ENCODE peak calls at places on chromosome 16, in seven cellular contexts. J is kidney, W is K562, R is heart right ventricle, U is right atrium auricular region, A is pancreas, X is H1. Z is an unnamed sample.

GRCh38 chr16:81937305-81938038 is 73.8 kb downstream of the SDR42E1 start:
- DNase-seq in A (no peak), J (no peak), X (no peak), U (no peak), R (no peak), W (no peak), Z (no peak)

GRCh38 chr16:48359983-48360382 is 25.2 kb downstream of the SIAH1 start:
- DNase-seq in A (no peak), X (no peak), J (no peak), R (no peak), U (no peak), W (no peak), Z (no peak)

GRCh38 chr16:9072806-9073341 is 18.6 kb upstream of the HAPSTR1 start:
- DNase-seq in J (no peak), X (no peak), R (no peak), A (no peak), W (no peak), U (no peak), Z (no peak)

GRCh38 chr16:74448990-74449389 is 27.7 kb upstream of the CLEC18B start:
- DNase-seq in X (no peak), J (peak), R (peak), A (peak), W (peak), U (peak), Z (peak)

GRCh38 chr16:11303405-11304138 is 22.4 kb upstream of the PRM1 start:
- DNase-seq in A (no peak), J (no peak), R (no peak), W (no peak), X (no peak), U (no peak), Z (no peak)

GRCh38 chr16:71629617-71630016 is 3.6 kb downstream of the MARVELD3 start:
- DNase-seq in A (peak), R (no peak), U (no peak), W (no peak), X (no peak), J (no peak), Z (no peak)

GRCh38 chr16:77304883-77305282 is 105.7 kb downstream of the SYCE1L start:
- DNase-seq in U (no peak), R (no peak), W (no peak), X (no peak), J (no peak), A (no peak), Z (no peak)

GRCh38 chr16:49473131-49473530 is 99.5 kb downstream of the C16orf78 start:
- DNase-seq in A (no peak), U (no peak), X (no peak), R (no peak), J (no peak), W (no peak), Z (peak)

GRCh38 chr16:19167710-19168172 is 299 bp upstream of the SYT17 start:
- DNase-seq in U (peak), X (peak), A (peak), W (peak), R (peak), J (peak), Z (no peak)

GRCh38 chr16:16048904-16049582 is 99.6 kb downstream of the ABCC1 start:
- DNase-seq in J (no peak), X (no peak), A (no peak), W (peak), R (peak), U (peak), Z (no peak)

GRCh38 chr16:26644912-26645543 is 421.7 kb upstream of the C16orf82 start:
- DNase-seq in R (no peak), X (no peak), A (no peak), U (peak), J (no peak), W (no peak), Z (no peak)

GRCh38 chr16:51577621-51578303 is 426.7 kb upstream of the SALL1 start:
- DNase-seq in U (no peak), W (no peak), A (no peak), X (peak), R (no peak), J (no peak), Z (no peak)

GRCh38 chr16:81595676-81596292 is 151.2 kb downstream of the CMIP start:
- DNase-seq in W (no peak), R (no peak), J (no peak), A (no peak), U (no peak), X (no peak), Z (no peak)

GRCh38 chr16:50496990-50497389 is 51.2 kb upstream of the NKD1 start:
- DNase-seq in A (no peak), U (no peak), J (no peak), X (no peak), W (no peak), R (no peak), Z (no peak)

GRCh38 chr16:13997933-13998332 is 73.2 kb upstream of the MRTFB start:
- DNase-seq in U (no peak), X (no peak), W (no peak), R (no peak), J (no peak), A (no peak), Z (peak)

GRCh38 chr16:13997526-13997925 is 73.6 kb upstream of the MRTFB start:
- DNase-seq in J (no peak), U (peak), R (no peak), X (no peak), A (no peak), W (no peak), Z (peak)

GRCh38 chr16:13999895-14000425 is 71.2 kb upstream of the MRTFB start:
- DNase-seq in X (no peak), R (peak), W (peak), U (no peak), A (no peak), J (no peak), Z (peak)

GRCh38 chr16:14001521-14001920 is 69.6 kb upstream of the MRTFB start:
- DNase-seq in X (no peak), J (no peak), R (no peak), W (no peak), A (no peak), U (no peak), Z (peak)

DNA sequence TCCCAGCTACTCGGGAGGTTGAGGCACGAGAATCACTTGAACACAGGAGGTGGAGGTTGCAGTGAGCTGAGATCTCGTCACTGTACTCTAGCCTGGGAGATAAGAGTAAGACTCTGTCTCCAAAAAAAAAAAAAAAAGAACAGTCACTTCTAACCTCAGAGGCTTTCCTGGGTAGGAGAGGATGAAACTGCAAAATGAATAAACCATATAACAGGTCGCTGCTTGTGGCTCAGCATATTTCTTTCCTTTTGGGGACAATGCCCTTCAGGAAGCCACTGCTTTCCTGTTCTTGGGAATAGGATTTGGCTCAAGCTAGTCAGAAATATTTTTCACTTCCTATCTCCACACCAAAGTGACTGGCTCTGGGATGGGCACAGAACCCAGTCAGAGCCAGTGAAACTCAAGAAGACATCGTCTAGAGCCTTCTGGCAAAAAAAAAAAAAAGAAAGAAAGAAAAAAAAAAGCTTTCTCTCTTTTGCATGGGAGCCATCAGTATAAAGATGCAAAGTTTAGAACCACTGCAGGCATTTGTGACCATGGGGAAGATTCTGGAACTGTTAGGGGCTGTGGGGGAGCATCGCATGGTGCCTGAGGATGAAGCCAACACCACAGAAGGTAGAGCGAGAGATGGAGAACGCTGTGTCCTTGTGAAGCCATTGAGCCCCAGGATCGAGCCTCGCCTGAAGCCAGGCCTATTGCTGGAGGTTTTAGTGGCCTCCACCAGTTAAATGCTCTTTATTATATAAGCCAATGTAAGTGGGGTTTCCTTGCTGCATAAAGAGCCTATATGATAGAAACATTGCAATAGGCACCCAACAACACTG is 71.8 kb upstream of the MRTFB start:
- DNase-seq in X (no peak), U (no peak), R (no peak), J (no peak), A (no peak), W (peak), Z (peak)
- H3K27ac ChIP-seq in X (no peak), U (peak), R (peak), J (no peak), A (no peak), W (peak), Z (peak)

DNA sequence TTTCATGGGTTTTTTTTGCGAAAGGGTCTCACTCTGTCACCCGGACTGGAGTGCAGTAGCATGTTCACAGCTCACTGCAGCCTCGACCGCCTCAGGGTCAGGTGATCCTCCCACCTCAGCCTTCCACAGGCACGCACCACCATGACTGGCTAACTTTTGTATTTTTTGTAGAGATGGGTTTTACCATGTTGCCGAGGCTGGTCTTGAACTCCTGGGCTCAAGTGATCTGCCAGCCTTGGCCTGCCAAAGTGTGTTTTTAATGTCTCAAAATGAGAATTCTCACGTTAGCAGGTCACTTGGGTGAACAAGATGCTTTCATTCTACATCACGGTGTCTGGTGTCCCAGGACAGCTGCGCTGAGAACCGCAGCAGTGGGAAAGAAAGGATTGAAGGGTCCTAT is 3.2 kb downstream of the FBXO31 start:
- DNase-seq in W (no peak), X (no peak), R (no peak), A (no peak), U (no peak), J (no peak), Z (no peak)
- H3K4me3 ChIP-seq in W (no peak), X (no peak), R (peak), A (no peak), U (peak), J (no peak), Z (peak)

DNA sequence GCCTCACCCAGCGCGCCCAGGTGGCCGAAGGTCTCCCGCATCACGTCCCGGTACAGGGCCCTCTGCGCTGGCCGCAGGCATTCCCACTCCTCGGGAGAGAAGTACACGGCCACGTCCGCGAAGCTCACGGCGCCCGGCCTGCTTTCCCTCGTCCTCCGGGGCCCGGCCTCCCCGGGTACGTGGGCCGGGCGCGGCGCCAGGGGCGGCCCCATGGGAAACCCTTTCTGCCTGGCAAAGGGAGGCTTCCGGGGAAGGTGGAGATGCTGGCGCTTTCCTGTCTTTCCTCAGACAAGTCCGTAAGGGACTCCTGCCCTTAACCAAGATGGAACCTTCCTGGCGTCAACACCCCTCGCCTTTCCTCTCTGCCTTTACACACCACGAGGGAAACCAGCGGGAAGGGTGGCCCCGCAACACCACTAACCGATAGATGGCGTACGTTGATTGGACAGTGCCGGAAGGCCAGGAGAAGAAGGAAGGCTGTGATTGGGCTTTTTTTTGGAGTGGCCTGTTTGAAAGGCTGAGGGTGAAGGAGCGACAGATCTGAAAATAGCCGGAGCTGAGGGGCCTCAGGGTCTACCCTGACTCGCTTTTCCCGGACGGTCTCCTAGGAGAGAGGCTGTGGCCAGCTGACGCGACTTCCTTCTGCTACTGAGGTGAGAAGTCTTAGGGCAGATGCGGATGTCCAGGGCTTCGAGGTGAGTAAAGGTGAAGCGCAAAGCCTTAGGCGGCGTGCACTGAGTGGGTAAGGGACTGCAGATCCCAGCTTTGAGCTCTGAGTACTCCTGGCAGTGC is at the start of gene ZNF785:
- DNase-seq in R (peak), J (peak), U (peak), W (peak), A (peak), X (peak), Z (peak)
- TF ChIP-seq CTCF in R (no peak), J (peak), U (no peak), W (peak), A (no peak), X (peak), Z (no peak)

GRCh38 chr16:56836410-56836834 is 28.6 kb upstream of the SLC12A3 start:
- DNase-seq in R (no peak), A (no peak), W (peak), J (no peak), U (no peak), X (no peak), Z (no peak)
- H3K27ac ChIP-seq in R (no peak), A (no peak), W (no peak), J (peak), U (no peak), X (no peak), Z (no peak)

GRCh38 chr16:86671486-86672214 is 93.3 kb downstream of the FOXL1 start:
- DNase-seq in A (no peak), X (no peak), R (no peak), J (no peak), W (no peak), U (no peak), Z (no peak)
- H3K4me3 ChIP-seq in A (no peak), X (no peak), R (no peak), J (no peak), W (no peak), U (no peak), Z (no peak)

GRCh38 chr16:23877107-23878070 is 41.6 kb downstream of the PRKCB start:
- DNase-seq in W (no peak), J (no peak), A (no peak), R (no peak), U (no peak), X (no peak), Z (no peak)
- TF ChIP-seq CTCF in W (peak), J (no peak), A (no peak), R (no peak), U (no peak), X (peak), Z (no peak)

DNA sequence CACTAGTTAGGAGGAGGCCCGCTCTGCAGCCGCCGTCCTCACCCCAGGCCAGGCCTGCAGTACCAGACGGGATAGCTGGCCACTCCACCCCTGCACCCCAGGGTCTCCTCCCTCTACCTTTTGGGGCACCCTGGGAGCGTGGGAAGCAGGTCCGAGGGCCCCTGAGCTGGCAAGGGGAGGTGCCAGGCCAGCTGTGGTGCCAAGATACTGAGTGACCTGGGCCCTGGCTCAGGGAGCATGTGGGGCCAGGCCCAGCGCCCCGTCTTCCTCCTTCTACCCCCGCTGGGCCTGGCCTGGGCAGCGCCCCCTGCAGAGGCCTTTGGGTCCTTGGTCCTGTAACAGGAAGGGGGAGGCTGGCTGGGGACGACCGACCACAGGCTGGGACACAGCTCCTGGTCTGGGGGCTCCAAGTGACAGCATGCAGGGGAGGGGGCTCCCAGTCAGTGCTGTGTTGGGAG is 13.0 kb downstream of the PAM16 start:
- DNase-seq in A (no peak), J (no peak), X (no peak), R (no peak), W (no peak), U (no peak), Z (no peak)
- H3K27ac ChIP-seq in A (no peak), J (no peak), X (peak), R (peak), W (no peak), U (no peak), Z (no peak)

DNA sequence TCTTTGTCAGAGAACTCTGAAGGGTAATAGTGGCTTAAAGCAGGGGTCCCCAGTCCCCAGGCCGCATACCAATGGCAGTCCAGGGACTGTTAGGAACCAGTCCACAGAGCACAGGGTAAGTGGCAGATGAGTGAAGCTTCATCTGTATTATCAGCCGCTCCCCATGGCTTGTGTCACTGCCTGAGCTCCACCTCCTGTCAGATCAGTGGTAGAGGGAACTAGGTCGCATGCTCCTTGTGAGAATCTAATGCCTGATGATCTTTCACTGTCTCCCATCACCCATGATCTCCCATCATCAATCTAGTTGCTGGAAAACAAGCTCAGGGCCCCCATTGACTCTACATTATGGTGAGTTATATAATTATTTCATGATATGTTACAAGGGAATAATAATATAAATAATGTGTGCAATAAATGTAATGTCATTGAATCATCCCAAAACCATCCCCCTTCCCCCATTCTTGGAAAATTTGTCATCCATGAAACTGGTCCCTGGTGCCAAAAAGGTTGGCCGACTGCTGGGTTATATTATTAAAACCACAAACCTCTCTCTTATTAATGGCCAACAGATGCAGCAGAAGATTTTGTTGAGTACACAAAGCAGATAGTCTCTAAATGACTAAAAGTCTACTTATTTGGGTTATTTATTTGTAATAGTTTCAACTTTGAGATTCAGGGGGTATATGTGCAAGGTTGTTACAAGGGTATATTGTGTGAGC is 782.7 kb downstream of the CDH11 start:
- DNase-seq in X (no peak), W (no peak), R (no peak), U (no peak), J (no peak), A (no peak), Z (no peak)
- H3K4me3 ChIP-seq in X (no peak), W (no peak), R (no peak), U (no peak), J (no peak), A (no peak), Z (no peak)

GRCh38 chr16:87784812-87785211 is 19.0 kb upstream of the KLHDC4 start:
- DNase-seq in X (no peak), J (no peak), U (no peak), R (no peak), A (no peak), W (no peak), Z (no peak)

GRCh38 chr16:87778476-87778829 is 12.7 kb upstream of the KLHDC4 start:
- DNase-seq in J (no peak), R (no peak), W (no peak), X (no peak), A (no peak), U (no peak), Z (no peak)

GRCh38 chr16:87778830-87779579 is 13.2 kb upstream of the KLHDC4 start:
- DNase-seq in J (peak), W (peak), R (peak), U (peak), A (peak), X (peak), Z (peak)

GRCh38 chr16:87780385-87780989 is 14.7 kb upstream of the KLHDC4 start:
- DNase-seq in U (no peak), A (peak), J (no peak), W (peak), X (no peak), R (peak), Z (no peak)
- TF ChIP-seq CTCF in U (no peak), A (no peak), J (no peak), W (no peak), X (no peak), R (no peak), Z (no peak)